ENCODE peak calls at places on chromosomes 7 and 10, in nine cellular contexts. G, N, P, F, D, O, H, Q and U are unnamed samples.

GRCh38 chr10:117723343-117723742 is 180.8 kb downstream of the EMX2 start:
- DNase-seq in Q (no peak), P (no peak), D (no peak), N (no peak), G (no peak), O (no peak), F (no peak), H (no peak), U (peak)

GRCh38 chr7:200290-200689 is 7.9 kb downstream of the FAM20C start:
- DNase-seq in N (no peak), H (no peak), P (peak), F (no peak), Q (no peak), G (no peak), O (no peak), D (no peak), U (no peak)

GRCh38 chr10:24427678-24428409 is 218.9 kb downstream of the KIAA1217 start:
- DNase-seq in N (no peak), F (no peak), H (no peak), Q (no peak), P (no peak), O (no peak), D (no peak), G (no peak), U (no peak)

GRCh38 chr7:105826143-105826542 is 50.3 kb downstream of the ATXN7L1 start:
- DNase-seq in O (no peak), Q (no peak), F (no peak), G (no peak), H (no peak), D (no peak), N (peak), P (no peak), U (no peak)

GRCh38 chr10:86306628-86307278 is 59.8 kb downstream of the GRID1 start:
- DNase-seq in F (no peak), O (peak), N (peak), P (no peak), D (no peak), Q (peak), G (peak), H (no peak), U (peak)

GRCh38 chr7:123749537-123749857 is 694 bp upstream of the WASL start:
- DNase-seq in D (no peak), F (no peak), H (no peak), P (no peak), N (peak), G (peak), Q (peak), O (peak), U (peak)

GRCh38 chr7:77657427-77658331 is 38.6 kb upstream of the RSBN1L start:
- DNase-seq in G (peak), D (peak), Q (no peak), N (peak), H (no peak), O (no peak), F (no peak), P (no peak), U (peak)

GRCh38 chr7:28627263-28627653 is 214.9 kb downstream of the CREB5 start:
- DNase-seq in Q (no peak), H (no peak), D (no peak), P (no peak), O (no peak), N (peak), G (no peak), F (no peak), U (no peak)

GRCh38 chr7:106418526-106418925 is 133.7 kb upstream of the NAMPT start:
- DNase-seq in G (no peak), P (no peak), N (peak), O (no peak), F (no peak), H (no peak), Q (no peak), D (no peak), U (peak)

GRCh38 chr7:137539111-137539715 is 195.7 kb upstream of the PTN start:
- DNase-seq in G (no peak), O (no peak), D (no peak), P (no peak), F (no peak), H (no peak), N (peak), Q (no peak), U (peak)

GRCh38 chr10:11898372-11899066 is 75.4 kb downstream of the PROSER2 start:
- DNase-seq in N (peak), Q (no peak), F (no peak), D (peak), G (peak), H (no peak), O (no peak), P (peak), U (no peak)